ENCODE peak calls at places on chromosomes 6 and 20, in eight cellular contexts. R is HepG2, N is K562, Y is HCT116, Q is A549, M is Panc1, A is SK-N-SH, X is GM12878. C is an unnamed sample. For H3K4me1, the result is how much of the 10 kb centered on the place peaks cover.

GRCh38 chr6:154341876-154342275 is 14.7 kb downstream of the IPCEF1 start:
- DNase-seq in N (no peak), R (no peak), Q (no peak), X (no peak), M (no peak), Y (no peak), A (no peak), C (no peak)

GRCh38 chr6:301929-302705 is 9.8 kb downstream of the DUSP22 start:
- DNase-seq in N (no peak), A (no peak), M (no peak), Y (no peak), R (no peak), Q (no peak), X (no peak), C (no peak)

GRCh38 chr6:37688088-37688850 is 9.4 kb downstream of the MDGA1 start:
- DNase-seq in X (no peak), M (no peak), N (no peak), R (no peak), Q (no peak), Y (no peak), A (no peak), C (no peak)

GRCh38 chr6:119162134-119162761 is 83.8 kb upstream of the FAM184A start:
- DNase-seq in N (no peak), X (no peak), R (no peak), Q (no peak), Y (no peak), A (no peak), M (no peak), C (no peak)

GRCh38 chr6:33592595-33593413 is 12.7 kb upstream of the BAK1 start:
- DNase-seq in Y (no peak), X (peak), R (no peak), Q (no peak), M (no peak), A (no peak), N (peak), C (peak)

GRCh38 chr6:134415681-134416080 is 97.8 kb upstream of the SGK1 start:
- DNase-seq in R (no peak), X (no peak), N (no peak), Q (no peak), A (no peak), Y (no peak), M (no peak), C (no peak)

GRCh38 chr20:21229163-21229562 is 74.0 kb upstream of the XRN2 start:
- DNase-seq in Q (peak), M (no peak), Y (peak), R (no peak), N (no peak), X (no peak), A (no peak), C (no peak)

GRCh38 chr20:59031326-59032022 is 661 bp downstream of the ATP5F1E start:
- DNase-seq in N (no peak), A (no peak), R (peak), M (no peak), X (no peak), Y (no peak), Q (no peak), C (peak)

GRCh38 chr20:14336667-14337066 is 745 bp downstream of the FLRT3 start:
- DNase-seq in Q (peak), N (no peak), X (no peak), Y (no peak), M (no peak), R (peak), A (no peak), C (peak)

GRCh38 chr6:163751032-163751525 is 336.6 kb downstream of the QKI start:
- DNase-seq in N (no peak), M (no peak), Q (no peak), R (no peak), A (no peak), Y (no peak), X (no peak), C (no peak)

GRCh38 chr6:18262812-18263560 is 1.3 kb downstream of the DEK start:
- DNase-seq in Q (peak), X (peak), M (no peak), N (no peak), A (no peak), R (peak), Y (no peak), C (no peak)

GRCh38 chr6:22596011-22596410 is 26.6 kb downstream of the HDGFL1 start:
- DNase-seq in X (no peak), Q (no peak), R (no peak), N (no peak), Y (no peak), A (no peak), M (no peak), C (no peak)

GRCh38 chr6:132202569-132202968 is 198.7 kb downstream of the MOXD1 start:
- DNase-seq in Y (no peak), A (no peak), M (no peak), R (no peak), N (no peak), Q (no peak), X (no peak), C (no peak)

GRCh38 chr6:82249381-82250253 is 2.1 kb upstream of the IBTK start:
- DNase-seq in A (no peak), M (no peak), N (no peak), R (no peak), X (no peak), Q (no peak), Y (no peak), C (no peak)

GRCh38 chr20:2751868-2752630 is 48.4 kb downstream of the CPXM1 start:
- DNase-seq in A (no peak), M (no peak), N (peak), X (no peak), Y (no peak), R (no peak), Q (peak), C (no peak)

GRCh38 chr20:6162239-6162638 is 39.4 kb upstream of the FERMT1 start:
- DNase-seq in X (no peak), A (no peak), Y (no peak), M (no peak), N (no peak), R (no peak), Q (no peak), C (no peak)

GRCh38 chr20:39676857-39677351 is 714.8 kb downstream of the DHX35 start:
- DNase-seq in X (no peak), R (no peak), Q (peak), Y (no peak), A (no peak), M (no peak), N (no peak), C (peak)

GRCh38 chr20:51934301-51935002 is 132.1 kb upstream of the SALL4 start:
- DNase-seq in M (no peak), N (no peak), Y (no peak), X (no peak), Q (no peak), R (no peak), A (no peak), C (no peak)

GRCh38 chr6:21149460-21149859 is 444.1 kb upstream of the SOX4 start:
- DNase-seq in X (no peak), M (no peak), Q (no peak), R (no peak), N (no peak), A (no peak), Y (no peak), C (no peak)

GRCh38 chr20:63895202-63895885 is 418 bp downstream of the DNAJC5 start:
- DNase-seq in M (no peak), Q (no peak), N (no peak), X (no peak), A (no peak), R (no peak), Y (no peak), C (no peak)

GRCh38 chr20:595330-596308 is 14.5 kb downstream of the TCF15 start:
- DNase-seq in Y (no peak), Q (no peak), X (no peak), R (no peak), N (peak), M (no peak), A (no peak), C (peak)

GRCh38 chr20:5173763-5174162 is 47.0 kb downstream of the CDS2 start:
- DNase-seq in N (no peak), Y (no peak), M (no peak), A (no peak), X (no peak), Q (no peak), R (no peak), C (no peak)

GRCh38 chr20:42338274-42339172 is 720.3 kb upstream of the CHD6 start:
- DNase-seq in Y (no peak), N (no peak), A (no peak), X (no peak), M (no peak), Q (no peak), R (no peak), C (no peak)

GRCh38 chr20:44616604-44616964 is 34.2 kb downstream of the PKIG start:
- DNase-seq in Q (no peak), Y (no peak), A (no peak), X (no peak), N (peak), M (no peak), R (no peak), C (peak)

GRCh38 chr6:137762168-137763090 is 104.6 kb upstream of the TNFAIP3 start:
- DNase-seq in N (no peak), Q (no peak), Y (no peak), M (no peak), A (no peak), R (no peak), X (no peak), C (no peak)

GRCh38 chr6:150632785-150633465 is 33.2 kb downstream of the PLEKHG1 start:
- DNase-seq in Q (no peak), Y (no peak), A (no peak), M (no peak), N (no peak), R (no peak), X (peak), C (no peak)

GRCh38 chr6:18100296-18100695 is 22.2 kb downstream of the NHLRC1 start:
- DNase-seq in Y (no peak), X (no peak), M (no peak), N (no peak), R (no peak), A (no peak), Q (no peak), C (no peak)

GRCh38 chr6:38015341-38015740 is 195.8 kb downstream of the ZFAND3 start:
- DNase-seq in N (no peak), A (no peak), M (no peak), R (no peak), Q (no peak), X (no peak), Y (no peak), C (no peak)

DNA sequence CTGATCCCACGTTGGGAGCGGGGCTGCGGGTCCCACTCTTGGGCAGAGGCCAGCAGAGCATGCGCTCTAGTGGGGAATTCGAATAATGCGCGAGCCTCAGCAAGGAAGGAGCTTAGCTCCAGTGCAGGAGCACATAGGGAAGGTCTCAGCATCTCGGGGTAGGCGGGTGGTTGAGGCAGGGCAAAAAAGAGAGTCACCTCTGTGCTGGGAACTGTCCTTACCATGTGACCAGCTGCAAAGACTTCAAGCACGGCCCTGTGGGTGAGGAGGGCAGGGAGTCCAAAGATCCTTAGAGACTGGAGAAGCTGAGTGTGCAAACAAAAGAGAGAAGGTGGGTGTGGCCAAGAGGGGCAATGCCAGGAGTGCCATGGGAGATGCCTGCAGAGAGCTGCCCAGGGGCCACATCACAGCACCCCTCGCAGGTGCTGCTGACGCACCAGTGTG is 79.2 kb upstream of the CD93 start:
- DNase-seq in M (no peak), Q (no peak), R (no peak), A (no peak), X (no peak), Y (no peak), N (peak), C (peak)
- H3K4me1 ChIP-seq in M (under half), Q (under half), R (under half), A (under half), X (under half), Y (under half), N (under half), C (under half)

GRCh38 chr6:30490031-30490876 is 945 bp downstream of the HLA-E start:
- DNase-seq in N (peak), Q (peak), R (no peak), A (peak), X (peak), M (no peak), Y (no peak), C (peak)
- TF ChIP-seq REST in N (no peak), Q (no peak), R (no peak), A (no peak), X (no peak), M (no peak), Y (no peak), C (no peak)

GRCh38 chr20:50381771-50382593 is 128.2 kb upstream of the PTPN1 start:
- DNase-seq in R (no peak), Q (no peak), N (no peak), Y (no peak), A (no peak), M (no peak), X (peak), C (no peak)
- H3K4me1 ChIP-seq in R (half or more), Q (half or more), N (under half), Y (under half), A (under half), M (under half), X (under half), C (under half)

DNA sequence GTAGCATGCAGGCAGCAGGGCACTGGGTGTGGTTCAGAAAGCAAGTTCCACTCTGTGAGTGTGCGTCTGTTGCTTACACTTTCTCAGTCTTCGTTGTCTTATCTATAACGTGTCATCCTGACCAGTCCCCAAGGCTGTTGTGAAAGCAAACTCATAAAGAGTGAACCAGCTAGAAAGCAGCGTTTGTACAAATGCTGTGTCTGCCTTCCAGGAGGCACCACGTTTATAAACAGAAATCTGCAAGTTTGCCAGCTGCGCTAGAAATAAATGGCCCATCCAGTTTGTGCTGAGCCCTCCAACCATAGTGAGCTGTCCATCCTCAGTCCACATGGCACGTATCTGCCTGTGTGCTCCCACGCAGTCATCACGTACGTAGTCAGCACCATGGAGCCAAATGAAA is 180.7 kb downstream of the SYNDIG1 start:
- DNase-seq in M (no peak), N (no peak), R (no peak), X (no peak), Y (no peak), A (no peak), Q (no peak), C (no peak)
- TF ChIP-seq REST in M (no peak), N (no peak), R (no peak), X (no peak), Y (no peak), A (no peak), Q (no peak), C (no peak)

DNA sequence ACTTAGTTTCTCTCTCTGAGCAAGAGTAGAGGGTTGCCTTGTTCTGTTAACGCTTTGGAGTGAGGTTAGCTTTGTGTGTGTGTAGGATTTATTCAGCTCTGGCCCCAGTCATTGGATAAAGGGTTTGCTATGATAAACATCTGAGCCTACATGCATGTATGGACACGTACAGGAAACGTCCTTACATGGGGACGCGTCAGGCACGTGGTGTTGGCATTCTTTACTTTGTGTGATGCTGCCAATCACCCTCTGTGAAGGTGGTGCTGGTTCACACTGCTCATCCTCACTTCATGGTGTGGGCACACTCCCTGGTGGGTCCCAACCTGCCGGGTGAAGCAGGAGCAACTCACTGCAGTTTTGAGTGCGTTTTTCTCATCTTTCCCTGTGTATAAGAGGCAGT is 53.4 kb upstream of the CD93 start:
- DNase-seq in M (no peak), A (no peak), Y (no peak), X (no peak), Q (no peak), R (no peak), N (no peak), C (no peak)
- H3K4me1 ChIP-seq in M (under half), A (under half), Y (under half), X (under half), Q (under half), R (under half), N (under half), C (under half)

GRCh38 chr6:9266741-9267140 is 831.4 kb upstream of the SLC35B3 start:
- DNase-seq in X (no peak), N (no peak), A (no peak), Q (no peak), R (no peak), M (no peak), Y (no peak), C (no peak)
- TF ChIP-seq REST in X (no peak), N (no peak), A (no peak), Q (no peak), R (no peak), M (no peak), Y (no peak), C (no peak)

GRCh38 chr20:62739067-62739466 is 30.4 kb downstream of the NTSR1 start:
- DNase-seq in Q (no peak), N (no peak), Y (no peak), A (no peak), M (no peak), X (no peak), R (no peak), C (no peak)

GRCh38 chr20:62741701-62742491 is 33.3 kb downstream of the NTSR1 start:
- DNase-seq in Y (no peak), Q (no peak), A (no peak), R (no peak), X (no peak), M (no peak), N (no peak), C (no peak)

GRCh38 chr20:62739581-62740285 is 31.1 kb downstream of the NTSR1 start:
- DNase-seq in A (no peak), Y (no peak), Q (no peak), X (no peak), N (no peak), M (peak), R (no peak), C (no peak)

GRCh38 chr20:62741191-62741676 is 32.6 kb downstream of the NTSR1 start:
- DNase-seq in Q (no peak), R (no peak), Y (no peak), X (no peak), A (no peak), M (no peak), N (no peak), C (peak)

DNA sequence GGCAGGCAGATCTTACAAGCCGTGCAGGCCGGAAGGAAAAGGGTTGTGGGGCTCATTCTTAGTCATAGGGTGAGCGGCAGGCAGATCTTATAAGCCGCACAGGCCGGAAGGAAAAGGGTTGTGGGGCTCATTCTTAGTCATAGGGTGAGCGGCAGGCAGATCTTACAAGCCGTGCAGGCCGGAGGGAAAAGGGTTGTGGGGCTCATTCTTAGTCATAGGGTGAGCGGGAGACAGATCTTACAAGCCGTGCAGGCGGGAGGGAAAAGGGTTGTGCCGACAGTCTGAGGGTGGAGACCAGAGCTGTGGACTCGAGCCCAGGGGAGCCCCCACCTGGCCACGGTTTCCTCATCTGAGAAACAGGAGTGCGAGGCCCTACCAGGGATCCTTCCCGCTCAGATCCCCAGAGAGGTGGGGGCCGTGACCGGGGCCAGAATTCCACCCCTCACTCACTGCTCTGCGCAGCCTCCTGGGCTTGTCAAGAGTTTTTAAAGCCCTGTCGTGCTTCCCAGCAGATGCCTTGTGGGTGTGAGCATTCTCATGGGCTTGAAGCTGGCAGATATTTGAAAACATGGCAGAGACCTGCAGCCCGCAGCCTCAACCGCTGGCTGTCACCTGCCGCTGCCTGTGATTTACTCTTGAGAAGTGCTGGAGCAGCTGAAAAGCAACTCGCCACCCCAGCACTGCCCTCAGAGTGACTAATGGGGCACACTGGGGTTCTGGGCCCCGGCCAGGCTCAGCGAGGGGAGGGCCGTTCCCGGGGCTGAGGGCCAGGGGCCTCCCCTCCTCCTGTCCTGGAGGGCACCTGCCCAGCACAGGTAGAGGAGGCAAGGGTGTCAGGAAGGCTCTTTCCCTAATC is 31.9 kb downstream of the NTSR1 start:
- DNase-seq in N (peak), Q (peak), R (peak), X (peak), Y (peak), A (no peak), M (peak), C (no peak)
- H3K4me1 ChIP-seq in N (half or more), Q (under half), R (under half), X (under half), Y (half or more), A (under half), M (half or more), C (under half)

GRCh38 chr6:5466459-5466858 is 205.1 kb downstream of the FARS2 start:
- DNase-seq in R (no peak), Q (no peak), A (no peak), M (no peak), N (no peak), X (no peak), Y (no peak), C (no peak)
- TF ChIP-seq REST in R (no peak), Q (no peak), A (no peak), M (no peak), N (no peak), X (no peak), Y (no peak), C (no peak)

GRCh38 chr6:90098637-90099036 is 198.0 kb downstream of the BACH2 start:
- DNase-seq in X (no peak), N (no peak), R (no peak), Y (no peak), A (no peak), M (no peak), Q (no peak), C (no peak)

GRCh38 chr6:90095788-90096187 is 200.9 kb downstream of the BACH2 start:
- DNase-seq in Y (no peak), Q (no peak), N (no peak), R (no peak), A (no peak), M (no peak), X (no peak), C (no peak)

GRCh38 chr6:90098025-90098474 is 198.6 kb downstream of the BACH2 start:
- DNase-seq in N (no peak), M (no peak), Y (no peak), Q (no peak), X (no peak), A (no peak), R (no peak), C (no peak)

GRCh38 chr6:90096818-90097217 is 199.8 kb downstream of the BACH2 start:
- DNase-seq in Q (no peak), X (no peak), A (no peak), M (no peak), N (no peak), Y (no peak), R (no peak), C (no peak)

GRCh38 chr6:90097357-90097756 is 199.3 kb downstream of the BACH2 start:
- DNase-seq in M (no peak), N (no peak), R (no peak), Q (no peak), Y (no peak), X (no peak), A (no peak), C (no peak)
- H3K4me1 ChIP-seq in M (under half), N (under half), R (under half), Q (under half), Y (under half), X (under half), A (under half), C (under half)

GRCh38 chr6:159646731-159647130 is 46.3 kb downstream of the SOD2 start:
- DNase-seq in R (no peak), X (peak), Q (no peak), N (no peak), A (no peak), M (no peak), Y (no peak), C (no peak)
- TF ChIP-seq REST in R (no peak), X (no peak), Q (no peak), N (no peak), A (no peak), M (no peak), Y (no peak), C (no peak)

C was measured in GM23338.